ENCODE peak calls at places on chromosomes 4 and X, in nine cellular contexts. G is NCI-H748 treated with DMSO at 0.1 percent for 48 hours; F is activated CD4-positive, alpha-beta T cell treated with anti-CD3 and anti-CD28 coated beads, Interleukin-2, amount 50 U/mL, for 48 hours; P is cardiac muscle cell; N is RPMI8226; U is right atrium auricular region; I is endothelial cell of umbilical vein; B is aorta; Y is A172. C is an unnamed sample.

GRCh38 chr4:28209371-28209924 is 1348.8 kb downstream of the STIM2 start:
- DNase-seq in G (no peak), Y (no peak), U (no peak), F (no peak), N (no peak), I (no peak), B (no peak), P (no peak), C (no peak)

GRCh38 chr4:170234800-170235199 is 145.0 kb upstream of the AADAT start:
- DNase-seq in Y (no peak), P (no peak), F (no peak), N (no peak), B (no peak), G (no peak), I (no peak), U (no peak), C (no peak)

GRCh38 chrX:35561985-35562384 is 236.2 kb upstream of the MAGEB16 start:
- DNase-seq in N (no peak), Y (no peak), B (no peak), U (no peak), F (no peak), P (no peak), I (no peak), G (no peak), C (no peak)

GRCh38 chr4:41746025-41746439 is 2.5 kb downstream of the PHOX2B start:
- DNase-seq in B (no peak), Y (no peak), F (no peak), N (no peak), I (no peak), U (no peak), G (no peak), P (no peak), C (no peak)

GRCh38 chr4:185396724-185397402 is at the start of gene ANKRD37:
- DNase-seq in G (peak), N (peak), B (peak), U (peak), F (no peak), Y (no peak), I (peak), P (peak), C (no peak)

GRCh38 chrX:134685662-134686061 is 27.4 kb upstream of the PLAC1 start:
- DNase-seq in N (no peak), B (no peak), P (peak), I (no peak), G (no peak), F (no peak), U (no peak), Y (no peak), C (no peak)

GRCh38 chr4:1459664-1460511 is 53.6 kb upstream of the NKX1-1 start:
- DNase-seq in P (no peak), I (no peak), Y (no peak), G (no peak), U (no peak), B (peak), N (no peak), F (no peak), C (peak)

GRCh38 chr4:11426716-11427115 is 2.0 kb downstream of the HS3ST1 start:
- DNase-seq in I (no peak), U (no peak), N (no peak), B (no peak), G (no peak), Y (no peak), P (peak), F (no peak), C (no peak)

GRCh38 chr4:93764647-93765246 is 63.8 kb upstream of the ATOH1 start:
- DNase-seq in B (no peak), G (peak), I (peak), N (peak), F (no peak), P (peak), U (no peak), Y (peak), C (no peak)

GRCh38 chrX:15233416-15234015 is 36.4 kb downstream of the ASB9 start:
- DNase-seq in G (no peak), B (no peak), N (no peak), I (no peak), P (no peak), U (no peak), Y (peak), F (no peak), C (no peak)

GRCh38 chr4:2795558-2796260 is 2.8 kb downstream of the SH3BP2 start:
- DNase-seq in P (no peak), B (peak), F (no peak), I (no peak), Y (no peak), G (no peak), N (no peak), U (no peak), C (no peak)

GRCh38 chrX:1719270-1719669 is 104.4 kb downstream of the ASMT start:
- DNase-seq in P (no peak), Y (peak), F (no peak), N (no peak), U (no peak), I (no peak), G (no peak), B (no peak), C (no peak)

GRCh38 chr4:101952985-101953384 is 162.5 kb downstream of the BANK1 start:
- DNase-seq in F (no peak), P (no peak), U (no peak), B (no peak), I (no peak), Y (no peak), G (no peak), N (no peak), C (no peak)

GRCh38 chr4:15398001-15398400 is 29.8 kb upstream of the C1QTNF7 start:
- DNase-seq in B (no peak), I (no peak), P (no peak), U (no peak), Y (no peak), N (no peak), F (no peak), G (no peak), C (no peak)

GRCh38 chr4:173264245-173264959 is 69.8 kb downstream of the HMGB2 start:
- DNase-seq in G (peak), Y (peak), U (no peak), I (peak), B (no peak), P (peak), F (peak), N (peak), C (no peak)

GRCh38 chrX:50448565-50448964 is 22.1 kb downstream of the DGKK start:
- DNase-seq in P (no peak), N (peak), Y (peak), B (no peak), U (no peak), I (no peak), F (no peak), G (no peak), C (no peak)

C was measured in CD14-positive monocyte.